ENCODE peak calls at places on chromosomes 11 and 22, in ten cellular contexts. P is heart right ventricle, V is upper lobe of right lung, Y is ovary, O is HCT116, N is fibroblast of lung, U is upper lobe of left lung, F is IMR-90, K is adrenal gland, L is kidney. Z is an unnamed sample. For H3K9me3, the result is how much of the 10 kb centered on the place peaks cover.

GRCh38 chr22:50307891-50308596 is 598 bp upstream of the PLXNB2 start:
- DNase-seq in L (peak), F (no peak), V (no peak), O (no peak), N (no peak), Y (peak), P (no peak), K (no peak), U (no peak), Z (no peak)

GRCh38 chr11:68052137-68052873 is 13.5 kb downstream of the TCIRG1 start:
- DNase-seq in N (no peak), L (no peak), V (peak), O (no peak), U (no peak), Y (no peak), K (no peak), F (no peak), P (no peak), Z (no peak)

GRCh38 chr22:50674606-50675552 is 2.3 kb downstream of the SHANK3 start:
- DNase-seq in U (peak), V (peak), O (peak), F (no peak), N (peak), Y (no peak), K (peak), L (peak), P (no peak), Z (peak)

GRCh38 chr11:16741473-16741872 is 3.0 kb downstream of the C11orf58 start:
- DNase-seq in L (no peak), Y (no peak), P (no peak), O (no peak), V (no peak), F (no peak), N (no peak), K (no peak), U (no peak), Z (no peak)

GRCh38 chr11:58498464-58498863 is 9.4 kb downstream of the OR5B21 start:
- DNase-seq in N (peak), K (no peak), P (no peak), V (no peak), Y (no peak), O (no peak), F (no peak), U (no peak), L (no peak), Z (peak)

GRCh38 chr11:83472328-83472727 is 186.2 kb upstream of the CCDC90B start:
- DNase-seq in O (no peak), K (no peak), L (no peak), P (no peak), V (no peak), Y (no peak), F (no peak), U (no peak), N (no peak), Z (no peak)

GRCh38 chr22:26174280-26174679 is 5.0 kb downstream of the SEZ6L start:
- DNase-seq in F (no peak), P (no peak), O (no peak), N (no peak), L (no peak), K (peak), Y (no peak), U (no peak), V (no peak), Z (no peak)

GRCh38 chr11:44931466-44931865 is 19.2 kb downstream of the TP53I11 start:
- DNase-seq in Y (no peak), V (no peak), N (no peak), O (no peak), K (no peak), P (no peak), U (no peak), L (no peak), F (no peak), Z (no peak)

GRCh38 chr11:23865341-23865975 is 631.4 kb upstream of the LUZP2 start:
- DNase-seq in O (no peak), F (peak), Y (no peak), N (peak), P (no peak), V (no peak), U (no peak), L (no peak), K (no peak), Z (no peak)

GRCh38 chr11:33867996-33868645 is 23.8 kb downstream of the LMO2 start:
- DNase-seq in V (no peak), P (no peak), U (no peak), Y (no peak), N (no peak), O (no peak), L (no peak), K (no peak), F (no peak), Z (no peak)

GRCh38 chr11:126007263-126007662 is 55.4 kb downstream of the CDON start:
- DNase-seq in K (no peak), F (peak), U (no peak), O (peak), V (no peak), N (peak), Y (no peak), P (no peak), L (no peak), Z (no peak)

GRCh38 chr11:17385926-17386325 is 2.5 kb downstream of the KCNJ11 start:
- DNase-seq in F (no peak), P (no peak), Y (no peak), K (no peak), O (no peak), L (no peak), V (no peak), U (no peak), N (no peak), Z (no peak)

GRCh38 chr22:24536089-24536488 is 18.8 kb downstream of the GUCD1 start:
- DNase-seq in K (no peak), O (no peak), L (no peak), V (no peak), N (no peak), F (no peak), P (no peak), Y (no peak), U (no peak), Z (no peak)

GRCh38 chr11:126172596-126173038 is 38.8 kb downstream of the RPUSD4 start:
- DNase-seq in O (no peak), N (no peak), L (no peak), P (no peak), K (no peak), Y (no peak), U (no peak), V (no peak), F (peak), Z (no peak)

GRCh38 chr22:46457502-46458488 is 79.6 kb downstream of the CELSR1 start:
- DNase-seq in N (peak), L (peak), Y (no peak), U (no peak), O (no peak), F (peak), P (no peak), V (no peak), K (no peak), Z (no peak)

GRCh38 chr22:29270475-29271271 is 2.6 kb downstream of the EWSR1 start:
- DNase-seq in L (no peak), P (no peak), U (no peak), V (no peak), O (no peak), K (peak), F (peak), N (peak), Y (no peak), Z (no peak)

GRCh38 chr22:20292673-20293232 is 24.6 kb upstream of the RTN4R start:
- DNase-seq in V (no peak), P (no peak), Y (no peak), O (no peak), F (no peak), K (no peak), N (no peak), L (no peak), U (no peak), Z (no peak)

GRCh38 chr11:117861151-117862018 is 15.1 kb downstream of the FXYD6 start:
- DNase-seq in N (no peak), F (no peak), K (peak), U (no peak), V (no peak), Y (peak), P (peak), L (no peak), O (no peak), Z (no peak)

GRCh38 chr11:19053909-19054308 is 6.6 kb downstream of the MRGPRX2 start:
- DNase-seq in Y (no peak), K (no peak), O (no peak), U (no peak), F (no peak), N (no peak), P (no peak), L (no peak), V (no peak), Z (no peak)

GRCh38 chr11:43923327-43924111 is 18.9 kb upstream of the C11orf96 start:
- DNase-seq in N (peak), F (peak), O (no peak), K (peak), U (no peak), Y (peak), P (peak), L (peak), V (no peak), Z (no peak)

GRCh38 chr11:71962428-71963038 is 33.7 kb downstream of the RNF121 start:
- DNase-seq in L (no peak), V (no peak), N (peak), O (no peak), U (no peak), P (no peak), K (no peak), Y (no peak), F (peak), Z (no peak)

GRCh38 chr11:110763249-110764011 is 51.2 kb upstream of the ARHGAP20 start:
- DNase-seq in U (peak), F (peak), O (no peak), Y (peak), K (peak), N (peak), L (peak), P (no peak), V (no peak), Z (no peak)

GRCh38 chr22:44542561-44543222 is 44.7 kb upstream of the RTL6 start:
- DNase-seq in N (no peak), L (no peak), Y (no peak), F (no peak), K (no peak), V (peak), P (no peak), O (no peak), U (no peak), Z (no peak)

GRCh38 chr11:43419460-43419859 is 60.7 kb downstream of the TTC17 start:
- DNase-seq in N (peak), U (no peak), K (peak), P (no peak), F (peak), L (no peak), Y (no peak), O (peak), V (no peak), Z (no peak)

GRCh38 chr11:117421041-117421440 is 93.4 kb downstream of the CEP164 start:
- DNase-seq in O (no peak), Y (no peak), L (peak), V (peak), U (no peak), P (no peak), K (no peak), F (no peak), N (peak), Z (no peak)

GRCh38 chr11:40104941-40105550 is 1354.4 kb downstream of the LRRC4C start:
- DNase-seq in U (no peak), N (no peak), L (no peak), V (no peak), P (no peak), F (no peak), O (no peak), K (no peak), Y (no peak), Z (no peak)

GRCh38 chr11:64566042-64566914 is 24.7 kb upstream of the SLC22A12 start:
- DNase-seq in Y (peak), L (peak), V (peak), N (peak), U (peak), P (no peak), F (peak), K (peak), O (peak), Z (peak)

GRCh38 chr11:72813740-72814138 is 472 bp upstream of the ATG16L2 start:
- DNase-seq in U (peak), Y (no peak), K (peak), P (peak), N (no peak), L (no peak), F (peak), V (peak), O (peak), Z (no peak)

GRCh38 chr11:34053161-34053686 is 1.7 kb downstream of the CAPRIN1 start:
- DNase-seq in O (no peak), V (peak), P (peak), U (peak), K (peak), L (peak), N (peak), Y (peak), F (peak), Z (peak)

GRCh38 chr11:76984741-76985140 is 49.5 kb upstream of the B3GNT6 start:
- DNase-seq in Y (no peak), U (no peak), N (no peak), F (no peak), P (no peak), O (no peak), L (no peak), K (no peak), V (no peak), Z (no peak)

GRCh38 chr22:37203354-37204044 is 8.8 kb downstream of the SSTR3 start:
- DNase-seq in U (no peak), K (no peak), L (peak), F (no peak), N (no peak), O (no peak), V (peak), Y (no peak), P (no peak), Z (no peak)

GRCh38 chr11:78613053-78613813 is 38.6 kb upstream of the NARS2 start:
- DNase-seq in P (no peak), O (no peak), N (no peak), V (no peak), Y (no peak), L (no peak), K (no peak), U (no peak), F (no peak), Z (no peak)

GRCh38 chr22:24162377-24162927 is 18.8 kb upstream of the SUSD2 start:
- DNase-seq in O (no peak), Y (no peak), L (no peak), N (no peak), V (no peak), K (no peak), U (no peak), F (no peak), P (no peak), Z (no peak)

GRCh38 chr11:66277475-66278391 is at the start of gene CNIH2:
- DNase-seq in V (no peak), Y (peak), P (peak), U (no peak), L (no peak), N (no peak), O (no peak), F (no peak), K (no peak), Z (no peak)

GRCh38 chr11:27718346-27718852 is 18.1 kb upstream of the BDNF start:
- DNase-seq in F (peak), V (no peak), Y (no peak), P (no peak), N (peak), U (no peak), K (peak), O (peak), L (no peak), Z (no peak)

GRCh38 chr11:34395916-34396555 is 38.2 kb upstream of the ABTB2 start:
- DNase-seq in Y (no peak), N (peak), F (peak), U (no peak), K (no peak), V (no peak), P (no peak), L (no peak), O (no peak), Z (no peak)

GRCh38 chr11:19437760-19438159 is 197.0 kb upstream of the E2F8 start:
- DNase-seq in V (no peak), F (peak), N (peak), U (no peak), P (no peak), O (no peak), L (no peak), Y (no peak), K (no peak), Z (no peak)

GRCh38 chr11:8227156-8228152 is 36.2 kb downstream of the LMO1 start:
- DNase-seq in Y (no peak), U (no peak), O (no peak), P (no peak), F (no peak), N (peak), K (no peak), L (no peak), V (peak), Z (no peak)

GRCh38 chr11:103294516-103294915 is 185.3 kb downstream of the DYNC2H1 start:
- DNase-seq in V (no peak), O (no peak), L (no peak), Y (no peak), P (no peak), N (no peak), K (no peak), F (peak), U (no peak), Z (no peak)
- H3K9me3 ChIP-seq in V (under half), O (under half), L (under half), Y (under half), P (half or more), N (under half), K (under half), F (under half), U (under half), Z (under half)

DNA sequence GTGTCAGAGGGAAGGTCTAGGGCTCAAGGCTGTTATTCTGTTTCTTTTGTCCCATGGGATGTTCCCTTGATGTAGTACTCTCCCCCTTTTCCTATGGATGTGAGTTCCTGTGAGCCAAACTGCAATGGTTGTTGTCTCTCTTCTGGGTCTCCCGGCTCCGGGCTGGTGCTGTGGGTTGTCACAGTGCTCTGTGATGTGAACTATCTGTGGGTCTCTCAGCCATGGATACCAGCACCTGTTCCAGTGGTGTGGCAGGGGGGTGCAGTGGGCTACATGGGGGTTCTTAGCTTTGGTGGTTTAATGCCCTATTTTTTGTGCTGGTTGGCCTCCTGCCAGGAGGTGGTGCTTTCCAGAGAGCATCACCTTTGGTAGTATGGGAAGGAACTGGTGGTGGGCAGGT is 941.1 kb downstream of the KCNA4 start:
- DNase-seq in K (no peak), U (no peak), V (no peak), N (no peak), P (no peak), L (peak), Y (no peak), F (no peak), O (no peak), Z (no peak)
- H3K4me3 ChIP-seq in K (no peak), U (no peak), V (no peak), N (no peak), P (no peak), L (no peak), Y (no peak), F (no peak), O (no peak), Z (no peak)

GRCh38 chr11:103295704-103296103 is 186.5 kb downstream of the DYNC2H1 start:
- DNase-seq in F (no peak), Y (no peak), K (no peak), O (peak), P (no peak), N (peak), L (no peak), U (no peak), V (no peak), Z (no peak)
- H3K9me3 ChIP-seq in F (under half), Y (under half), K (under half), O (under half), P (half or more), N (under half), L (under half), U (under half), V (under half), Z (under half)

GRCh38 chr11:75347781-75348613 is 3.5 kb downstream of the ARRB1 start:
- DNase-seq in K (no peak), L (peak), Y (peak), O (no peak), N (peak), U (no peak), P (no peak), F (peak), V (no peak), Z (no peak)
- H3K4me3 ChIP-seq in K (no peak), L (no peak), Y (no peak), O (no peak), N (no peak), U (no peak), P (no peak), F (no peak), V (peak), Z (no peak)

GRCh38 chr11:122820158-122820557 is 18.1 kb upstream of the CRTAM start:
- DNase-seq in P (no peak), K (no peak), F (no peak), V (no peak), U (no peak), L (no peak), N (no peak), O (no peak), Y (no peak), Z (no peak)
- H3K9me3 ChIP-seq in P (under half), K (under half), F (under half), V (under half), U (under half), L (under half), N (under half), O (under half), Y (under half), Z (under half)

GRCh38 chr11:111974451-111974850 is 37.3 kb downstream of the DIXDC1 start:
- DNase-seq in U (no peak), F (no peak), P (no peak), O (no peak), Y (no peak), V (no peak), N (no peak), K (no peak), L (no peak), Z (no peak)
- H3K4me3 ChIP-seq in U (no peak), F (no peak), P (no peak), O (no peak), Y (no peak), V (no peak), N (no peak), K (no peak), L (no peak), Z (no peak)

GRCh38 chr11:62545437-62546243 is 966 bp downstream of the AHNAK start:
- DNase-seq in P (peak), O (peak), N (peak), L (peak), F (peak), K (peak), V (peak), Y (peak), U (peak), Z (peak)

GRCh38 chr11:62546244-62546936 is at the start of gene AHNAK:
- DNase-seq in N (peak), V (peak), L (peak), P (peak), Y (peak), F (peak), O (no peak), U (peak), K (peak), Z (peak)

GRCh38 chr11:62547691-62548281 is 1.2 kb upstream of the AHNAK start:
- DNase-seq in K (no peak), L (no peak), Y (no peak), V (no peak), U (no peak), O (no peak), P (peak), F (no peak), N (peak), Z (no peak)

GRCh38 chr11:62546937-62547625 is 475 bp upstream of the AHNAK start:
- DNase-seq in K (no peak), P (peak), F (peak), N (peak), V (no peak), O (no peak), L (peak), Y (peak), U (no peak), Z (no peak)

GRCh38 chr11:62548545-62549335 is 2.1 kb upstream of the AHNAK start:
- DNase-seq in P (no peak), N (peak), V (no peak), F (no peak), L (no peak), Y (peak), U (peak), K (no peak), O (no peak), Z (no peak)
- H3K9me3 ChIP-seq in P (under half), N (under half), V (under half), F (under half), L (under half), Y (under half), U (under half), K (under half), O (under half), Z (under half)

DNA sequence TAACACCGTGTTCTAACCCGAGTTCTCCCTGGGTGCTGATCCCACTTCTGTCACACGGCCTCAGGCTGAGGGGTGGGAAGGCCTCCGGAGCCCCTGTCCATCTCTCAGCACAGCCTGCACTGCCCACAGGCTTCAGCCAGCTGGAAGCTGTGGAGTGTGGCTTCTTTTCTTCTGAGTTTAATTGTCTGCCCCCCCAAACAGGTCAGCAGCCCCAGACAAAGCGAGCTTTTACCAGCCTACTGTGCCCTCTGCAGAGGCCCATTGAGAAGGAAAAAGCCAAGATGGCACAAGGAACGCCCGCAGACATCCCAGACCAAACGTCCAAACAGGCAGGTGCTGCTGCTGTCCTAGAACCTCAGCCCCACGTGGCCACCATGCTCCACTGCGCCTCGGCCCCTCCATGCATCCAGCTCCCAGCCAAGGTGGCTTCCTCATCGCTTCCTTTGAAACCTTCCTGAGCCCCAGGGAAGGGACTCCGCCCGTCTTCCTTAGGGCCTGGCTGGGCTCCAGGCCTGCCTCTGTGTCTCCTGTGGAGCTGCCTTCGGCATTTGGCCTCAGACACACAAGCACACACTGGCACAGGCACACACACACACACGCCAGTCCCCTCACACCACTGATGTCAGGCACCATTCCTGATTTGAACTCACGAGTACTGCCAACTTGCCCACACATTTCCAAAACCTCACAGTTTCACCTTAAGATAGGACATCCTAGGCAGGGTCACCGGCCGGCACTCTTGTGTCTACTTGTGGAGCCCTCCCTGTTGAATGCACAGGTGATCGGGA is 1.7 kb downstream of the MOB2 start:
- DNase-seq in P (peak), V (peak), U (no peak), K (no peak), N (no peak), O (no peak), Y (peak), L (peak), F (no peak), Z (no peak)
- H3K4me3 ChIP-seq in P (no peak), V (no peak), U (no peak), K (no peak), N (no peak), O (no peak), Y (no peak), L (no peak), F (no peak), Z (no peak)

Z was measured in CD8-positive, alpha-beta memory T cell.